ENCODE peak calls at places on chromosomes 2 and 18, in five cellular contexts. H, T, S, I and Z are unnamed samples.

GRCh38 chr2:42116195-42117181 is 52.7 kb upstream of the EML4 start:
- DNase-seq in T (no peak), I (no peak), S (peak; percentile 45), H (no peak), Z (no peak)

GRCh38 chr2:2033691-2034090 is 289.4 kb upstream of the PXDN start:
- DNase-seq in H (no peak), T (no peak), I (no peak), S (no peak), Z (no peak)

GRCh38 chr2:82837588-82838304 is 1621.3 kb downstream of the SUCLG1 start:
- DNase-seq in T (no peak), I (peak; percentile 59), S (peak; percentile 46), H (no peak), Z (peak; percentile 90)

GRCh38 chr2:170926743-170927297 is 2.2 kb upstream of the GORASP2 start:
- DNase-seq in S (no peak), I (no peak), T (no peak), H (no peak), Z (no peak)

GRCh38 chr2:147198651-147199171 is 646.1 kb upstream of the ACVR2A start:
- DNase-seq in S (no peak), I (no peak), H (no peak), T (no peak), Z (no peak)

GRCh38 chr18:41842886-41843285 is 112.1 kb upstream of the PIK3C3 start:
- DNase-seq in T (no peak), H (no peak), I (no peak), S (no peak), Z (no peak)

GRCh38 chr18:42611134-42611533 is 504.4 kb downstream of the RIT2 start:
- DNase-seq in I (no peak), S (no peak), H (no peak), T (no peak), Z (no peak)

GRCh38 chr2:207711750-207712487 is 479 bp downstream of the CCNYL1 start:
- DNase-seq in H (peak; percentile 19), T (peak; percentile 79), I (no peak), S (no peak), Z (no peak)

GRCh38 chr2:124640221-124640750 is 615.2 kb downstream of the CNTNAP5 start:
- DNase-seq in I (no peak), T (no peak), H (no peak), S (no peak), Z (no peak)

GRCh38 chr2:100978582-100979051 is 23.5 kb upstream of the RPL31 start:
- DNase-seq in S (no peak), I (peak; percentile 51), T (no peak), H (no peak), Z (no peak)

GRCh38 chr2:64462940-64463339 is 9.0 kb downstream of the LGALSL start:
- DNase-seq in T (no peak), H (no peak), I (no peak), S (no peak), Z (peak; percentile 23)

GRCh38 chr2:33451825-33452224 is 24.6 kb upstream of the RASGRP3 start:
- DNase-seq in I (no peak), T (no peak), S (no peak), H (no peak), Z (no peak)

GRCh38 chr2:128448331-128449225 is 129.9 kb upstream of the HS6ST1 start:
- DNase-seq in H (no peak), S (no peak), I (no peak), T (no peak), Z (no peak)

GRCh38 chr2:127014630-127015029 is 92.3 kb downstream of the BIN1 start:
- DNase-seq in H (no peak), T (no peak), I (peak; percentile 96), S (peak; percentile 80), Z (peak; percentile 87)

GRCh38 chr18:40849856-40850255 is 1105.2 kb upstream of the PIK3C3 start:
- DNase-seq in S (no peak), T (no peak), I (no peak), H (no peak), Z (no peak)

GRCh38 chr2:65612654-65613053 is 180.3 kb upstream of the SPRED2 start:
- DNase-seq in H (no peak), I (no peak), T (no peak), S (no peak), Z (no peak)

GRCh38 chr2:237704476-237705224 is 77.3 kb downstream of the LRRFIP1 start:
- DNase-seq in T (peak; percentile 58), S (no peak), H (no peak), I (no peak), Z (no peak)